ENCODE peak calls at places on chromosomes 12 and 14, in six cellular contexts. E is activated effector memory CD4-positive, alpha-beta T cell treated with Interleukin-2 at 50 U/mL for 16 hours; N is dorsolateral prefrontal cortex; L is progenitor cell of endocrine pancreas; A is NCI-H460; K is left ventricle myocardium inferior. D is an unnamed sample.

GRCh38 chr12:10368206-10369171 is 21.4 kb downstream of the KLRK1 start:
- DNase-seq in E (no peak), N (no peak), L (no peak), A (no peak), K (no peak), D (no peak)

GRCh38 chr12:75634244-75635222 is 123.1 kb upstream of the KRR1 start:
- DNase-seq in E (no peak), N (no peak), L (no peak), A (no peak), K (no peak), D (no peak)

GRCh38 chr12:124862768-124863408 is 776 bp downstream of the SCARB1 start:
- DNase-seq in E (peak; percentile 3), N (peak; percentile 72), L (no peak), A (no peak), K (no peak), D (no peak)

GRCh38 chr12:89261982-89262381 is 90.3 kb downstream of the DUSP6 start:
- DNase-seq in E (no peak), N (no peak), L (no peak), A (no peak), K (no peak), D (no peak)

GRCh38 chr14:38107216-38107631 is 100.5 kb upstream of the SSTR1 start:
- DNase-seq in E (no peak), N (no peak), L (no peak), A (no peak), K (no peak), D (no peak)

GRCh38 chr14:48936352-48936751 is 649.8 kb downstream of the RPS29 start:
- DNase-seq in E (no peak), N (no peak), L (no peak), A (no peak), K (no peak), D (no peak)

GRCh38 chr14:78946949-78947348 is 776.8 kb downstream of the NRXN3 start:
- DNase-seq in E (no peak), N (no peak), L (no peak), A (no peak), K (no peak), D (no peak)

GRCh38 chr12:52279683-52280318 is 5.4 kb downstream of the KRT86 start:
- DNase-seq in E (no peak), N (no peak), L (no peak), A (peak; percentile 53), K (no peak), D (no peak)

GRCh38 chr12:29066061-29066588 is 83.0 kb upstream of the FAR2 start:
- DNase-seq in E (no peak), N (peak; percentile 67), L (no peak), A (no peak), K (no peak), D (no peak)

GRCh38 chr12:130104114-130104513 is 58.1 kb upstream of the FZD10 start:
- DNase-seq in E (no peak), N (no peak), L (no peak), A (no peak), K (no peak), D (no peak)

D was measured in GM04504.